ENCODE peak calls at places on chromosomes 5 and 9, in nine cellular contexts. One of them, this sample, is unnamed.

GRCh38 chr9:114855488-114855887 is 49.6 kb upstream of the TNFSF15 start:
- DNase-seq in A549: no peak
- DNase-seq in H1: no peak
- DNase-seq in sigmoid colon: no peak
- DNase-seq in GM12878: no peak
- DNase-seq in tibial nerve: no peak
- DNase-seq in ovary: no peak
- DNase-seq in stomach: no peak
- DNase-seq in SK-N-SH: no peak
- DNase-seq in this sample: no peak

GRCh38 chr5:56327810-56328209 is 94.7 kb upstream of the ANKRD55 start:
- DNase-seq in A549: no peak
- DNase-seq in H1: no peak
- DNase-seq in sigmoid colon: no peak
- DNase-seq in GM12878: peak; percentile 19
- DNase-seq in tibial nerve: no peak
- DNase-seq in ovary: no peak
- DNase-seq in stomach: no peak
- DNase-seq in SK-N-SH: no peak
- DNase-seq in this sample: no peak

GRCh38 chr5:157651011-157651611 is 1.1 kb downstream of the SOX30 start:
- DNase-seq in A549: no peak
- DNase-seq in H1: no peak
- DNase-seq in sigmoid colon: no peak
- DNase-seq in GM12878: no peak
- DNase-seq in tibial nerve: no peak
- DNase-seq in ovary: no peak
- DNase-seq in stomach: no peak
- DNase-seq in SK-N-SH: no peak
- DNase-seq in this sample: no peak

GRCh38 chr5:2756211-2756746 is 4.8 kb upstream of the IRX2 start:
- DNase-seq in A549: peak; percentile 43
- DNase-seq in H1: no peak
- DNase-seq in sigmoid colon: no peak
- DNase-seq in GM12878: no peak
- DNase-seq in tibial nerve: no peak
- DNase-seq in ovary: no peak
- DNase-seq in stomach: peak; percentile 57
- DNase-seq in SK-N-SH: no peak
- DNase-seq in this sample: no peak

GRCh38 chr5:141192110-141192725 is at the start of gene PCDHB10:
- DNase-seq in A549: no peak
- DNase-seq in H1: no peak
- DNase-seq in sigmoid colon: peak; percentile 47
- DNase-seq in GM12878: no peak
- DNase-seq in tibial nerve: no peak
- DNase-seq in ovary: no peak
- DNase-seq in stomach: no peak
- DNase-seq in SK-N-SH: peak; percentile 53
- DNase-seq in this sample: no peak

GRCh38 chr9:4225291-4226119 is 74.4 kb downstream of the GLIS3 start:
- DNase-seq in A549: no peak
- DNase-seq in H1: no peak
- DNase-seq in sigmoid colon: no peak
- DNase-seq in GM12878: no peak
- DNase-seq in tibial nerve: no peak
- DNase-seq in ovary: no peak
- DNase-seq in stomach: no peak
- DNase-seq in SK-N-SH: no peak
- DNase-seq in this sample: no peak

GRCh38 chr9:128636024-128636390 is 20.6 kb downstream of the DYNC2I2 start:
- DNase-seq in A549: peak; percentile 89
- DNase-seq in H1: peak; percentile 41
- DNase-seq in sigmoid colon: no peak
- DNase-seq in GM12878: no peak
- DNase-seq in tibial nerve: no peak
- DNase-seq in ovary: peak; percentile 59
- DNase-seq in stomach: peak; percentile 85
- DNase-seq in SK-N-SH: peak; percentile 43
- DNase-seq in this sample: peak; percentile 75

GRCh38 chr5:150309101-150309897 is 6.6 kb upstream of the ARSI start:
- DNase-seq in A549: no peak
- DNase-seq in H1: no peak
- DNase-seq in sigmoid colon: no peak
- DNase-seq in GM12878: no peak
- DNase-seq in tibial nerve: no peak
- DNase-seq in ovary: no peak
- DNase-seq in stomach: no peak
- DNase-seq in SK-N-SH: peak; percentile 69
- DNase-seq in this sample: no peak

GRCh38 chr5:22531986-22532385 is 321.2 kb downstream of the CDH12 start:
- DNase-seq in A549: no peak
- DNase-seq in H1: no peak
- DNase-seq in sigmoid colon: no peak
- DNase-seq in GM12878: no peak
- DNase-seq in tibial nerve: no peak
- DNase-seq in ovary: no peak
- DNase-seq in stomach: no peak
- DNase-seq in SK-N-SH: no peak
- DNase-seq in this sample: no peak

GRCh38 chr5:159539678-159540077 is 209.4 kb upstream of the IL12B start:
- DNase-seq in A549: no peak
- DNase-seq in H1: no peak
- DNase-seq in sigmoid colon: no peak
- DNase-seq in GM12878: no peak
- DNase-seq in tibial nerve: no peak
- DNase-seq in ovary: no peak
- DNase-seq in stomach: no peak
- DNase-seq in SK-N-SH: no peak
- DNase-seq in this sample: no peak

GRCh38 chr5:136064510-136064909 is 35.7 kb downstream of the TGFBI start:
- DNase-seq in A549: no peak
- DNase-seq in H1: no peak
- DNase-seq in sigmoid colon: no peak
- DNase-seq in GM12878: no peak
- DNase-seq in tibial nerve: no peak
- DNase-seq in ovary: no peak
- DNase-seq in stomach: no peak
- DNase-seq in SK-N-SH: no peak
- DNase-seq in this sample: no peak

GRCh38 chr5:60382761-60383160 is 317.2 kb downstream of the DEPDC1B start:
- DNase-seq in A549: peak; percentile 24
- DNase-seq in H1: no peak
- DNase-seq in sigmoid colon: no peak
- DNase-seq in GM12878: peak; percentile 40
- DNase-seq in tibial nerve: no peak
- DNase-seq in ovary: no peak
- DNase-seq in stomach: no peak
- DNase-seq in SK-N-SH: peak; percentile 16
- DNase-seq in this sample: no peak

GRCh38 chr5:73250645-73251044 is 77.7 kb downstream of the TMEM174 start:
- DNase-seq in A549: no peak
- DNase-seq in H1: no peak
- DNase-seq in sigmoid colon: no peak
- DNase-seq in GM12878: no peak
- DNase-seq in tibial nerve: no peak
- DNase-seq in ovary: no peak
- DNase-seq in stomach: no peak
- DNase-seq in SK-N-SH: no peak
- DNase-seq in this sample: no peak

GRCh38 chr5:39716532-39716971 is 291.8 kb upstream of the DAB2 start:
- DNase-seq in A549: peak; percentile 20
- DNase-seq in H1: peak; percentile 23
- DNase-seq in sigmoid colon: no peak
- DNase-seq in GM12878: no peak
- DNase-seq in tibial nerve: no peak
- DNase-seq in ovary: no peak
- DNase-seq in stomach: peak; percentile 58
- DNase-seq in SK-N-SH: peak; percentile 26
- DNase-seq in this sample: peak; percentile 55
- TF ChIP-seq EP300 in A549: no peak
- TF ChIP-seq EP300 in H1: no peak
- TF ChIP-seq EP300 in sigmoid colon: no peak
- TF ChIP-seq EP300 in GM12878: no peak
- TF ChIP-seq EP300 in tibial nerve: no peak
- TF ChIP-seq EP300 in ovary: no peak
- TF ChIP-seq EP300 in stomach: no peak
- TF ChIP-seq EP300 in SK-N-SH: no peak
- TF ChIP-seq EP300 in this sample: no peak

GRCh38 chr9:33619666-33620404 is 95.8 kb downstream of the ANKRD18B start:
- DNase-seq in A549: peak; percentile 46
- DNase-seq in H1: no peak
- DNase-seq in sigmoid colon: no peak
- DNase-seq in GM12878: no peak
- DNase-seq in tibial nerve: no peak
- DNase-seq in ovary: no peak
- DNase-seq in stomach: no peak
- DNase-seq in SK-N-SH: no peak
- DNase-seq in this sample: no peak

GRCh38 chr9:33614001-33614687 is 90.1 kb downstream of the ANKRD18B start:
- DNase-seq in A549: no peak
- DNase-seq in H1: no peak
- DNase-seq in sigmoid colon: no peak
- DNase-seq in GM12878: no peak
- DNase-seq in tibial nerve: no peak
- DNase-seq in ovary: no peak
- DNase-seq in stomach: no peak
- DNase-seq in SK-N-SH: no peak
- DNase-seq in this sample: no peak
- TF ChIP-seq EP300 in A549: no peak
- TF ChIP-seq EP300 in H1: no peak
- TF ChIP-seq EP300 in sigmoid colon: no peak
- TF ChIP-seq EP300 in GM12878: no peak
- TF ChIP-seq EP300 in tibial nerve: no peak
- TF ChIP-seq EP300 in ovary: no peak
- TF ChIP-seq EP300 in stomach: no peak
- TF ChIP-seq EP300 in SK-N-SH: no peak
- TF ChIP-seq EP300 in this sample: no peak

GRCh38 chr5:5404376-5404775 is 18.1 kb upstream of the ICE1 start:
- DNase-seq in A549: no peak
- DNase-seq in H1: no peak
- DNase-seq in sigmoid colon: no peak
- DNase-seq in GM12878: no peak
- DNase-seq in tibial nerve: no peak
- DNase-seq in ovary: no peak
- DNase-seq in stomach: no peak
- DNase-seq in SK-N-SH: no peak
- DNase-seq in this sample: no peak

GRCh38 chr5:5403736-5404135 is 18.7 kb upstream of the ICE1 start:
- DNase-seq in A549: no peak
- DNase-seq in H1: no peak
- DNase-seq in sigmoid colon: no peak
- DNase-seq in GM12878: no peak
- DNase-seq in tibial nerve: no peak
- DNase-seq in ovary: no peak
- DNase-seq in stomach: no peak
- DNase-seq in SK-N-SH: no peak
- DNase-seq in this sample: no peak

GRCh38 chr5:5407924-5408323 is 14.6 kb upstream of the ICE1 start:
- DNase-seq in A549: no peak
- DNase-seq in H1: no peak
- DNase-seq in sigmoid colon: no peak
- DNase-seq in GM12878: no peak
- DNase-seq in tibial nerve: no peak
- DNase-seq in ovary: no peak
- DNase-seq in stomach: no peak
- DNase-seq in SK-N-SH: no peak
- DNase-seq in this sample: no peak

GRCh38 chr5:5405441-5405840 is 17.0 kb upstream of the ICE1 start:
- DNase-seq in A549: no peak
- DNase-seq in H1: no peak
- DNase-seq in sigmoid colon: no peak
- DNase-seq in GM12878: no peak
- DNase-seq in tibial nerve: no peak
- DNase-seq in ovary: no peak
- DNase-seq in stomach: no peak
- DNase-seq in SK-N-SH: no peak
- DNase-seq in this sample: no peak

GRCh38 chr5:5409151-5409810 is 13.2 kb upstream of the ICE1 start:
- DNase-seq in A549: no peak
- DNase-seq in H1: no peak
- DNase-seq in sigmoid colon: no peak
- DNase-seq in GM12878: no peak
- DNase-seq in tibial nerve: no peak
- DNase-seq in ovary: no peak
- DNase-seq in stomach: no peak
- DNase-seq in SK-N-SH: no peak
- DNase-seq in this sample: no peak
- TF ChIP-seq EP300 in A549: no peak
- TF ChIP-seq EP300 in H1: no peak
- TF ChIP-seq EP300 in sigmoid colon: no peak
- TF ChIP-seq EP300 in GM12878: no peak
- TF ChIP-seq EP300 in tibial nerve: no peak
- TF ChIP-seq EP300 in ovary: no peak
- TF ChIP-seq EP300 in stomach: no peak
- TF ChIP-seq EP300 in SK-N-SH: no peak
- TF ChIP-seq EP300 in this sample: no peak

DNA sequence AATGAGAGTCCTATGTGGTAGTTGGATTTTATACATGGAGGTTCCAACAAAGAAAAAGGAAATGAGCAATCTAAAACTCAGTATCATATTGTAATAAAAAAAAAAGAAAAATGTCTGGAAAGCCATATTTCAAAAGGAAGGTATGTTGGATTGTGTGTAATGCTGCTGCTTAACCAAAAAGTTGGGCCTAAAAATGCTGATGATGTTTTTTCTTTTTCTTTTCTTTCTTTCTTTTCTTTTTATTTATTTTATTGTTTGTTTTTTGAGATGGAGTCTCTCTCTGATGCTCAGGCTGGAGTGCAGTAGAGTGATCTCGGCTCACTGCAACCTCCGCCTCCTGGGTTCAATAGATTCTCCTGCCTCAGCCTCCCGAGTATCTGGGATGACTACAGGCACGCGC is 1424.0 kb upstream of the CDH6 start:
- DNase-seq in A549: no peak
- DNase-seq in H1: no peak
- DNase-seq in sigmoid colon: no peak
- DNase-seq in GM12878: no peak
- DNase-seq in tibial nerve: no peak
- DNase-seq in ovary: no peak
- DNase-seq in stomach: no peak
- DNase-seq in SK-N-SH: no peak
- DNase-seq in this sample: no peak
- TF ChIP-seq EP300 in A549: no peak
- TF ChIP-seq EP300 in H1: no peak
- TF ChIP-seq EP300 in sigmoid colon: no peak
- TF ChIP-seq EP300 in GM12878: no peak
- TF ChIP-seq EP300 in tibial nerve: no peak
- TF ChIP-seq EP300 in ovary: no peak
- TF ChIP-seq EP300 in stomach: no peak
- TF ChIP-seq EP300 in SK-N-SH: no peak
- TF ChIP-seq EP300 in this sample: no peak